ENCODE peak calls at places on chromosomes 1 and 21, in four cellular contexts. O, V, Y and P are unnamed samples.

GRCh38 chr1:226735576-226735975 is 3.5 kb downstream of the ITPKB start:
- DNase-seq in O (no peak), Y (no peak), V (peak; percentile 68), P (no peak)

GRCh38 chr1:29743931-29744330 is 507.6 kb downstream of the PTPRU start:
- DNase-seq in O (no peak), V (no peak), Y (no peak), P (no peak)

GRCh38 chr1:17549384-17549783 is 9.9 kb downstream of the ARHGEF10L start:
- DNase-seq in Y (no peak), O (no peak), V (no peak), P (no peak)

GRCh38 chr1:75276385-75276784 is 142.2 kb downstream of the LHX8 start:
- DNase-seq in Y (no peak), O (no peak), V (no peak), P (no peak)

GRCh38 chr1:103371234-103371633 is 154.3 kb upstream of the RNPC3 start:
- DNase-seq in Y (no peak), O (no peak), V (no peak), P (no peak)

GRCh38 chr1:207645632-207646081 is 724 bp downstream of the CR1L start:
- DNase-seq in O (no peak), V (no peak), Y (no peak), P (no peak)

GRCh38 chr1:55073187-55073916 is 34.0 kb downstream of the PCSK9 start:
- DNase-seq in V (no peak), Y (no peak), O (no peak), P (no peak)

GRCh38 chr21:15978158-15978805 is 248.5 kb downstream of the USP25 start:
- DNase-seq in Y (no peak), V (no peak), O (no peak), P (no peak)

GRCh38 chr1:232031156-232031555 is 404.6 kb downstream of the DISC1 start:
- DNase-seq in O (no peak), Y (no peak), V (no peak), P (no peak)

GRCh38 chr1:111204923-111205723 is 4.7 kb upstream of the DENND2D start:
- DNase-seq in O (no peak), V (peak; percentile 60), Y (no peak), P (no peak)

GRCh38 chr1:21568809-21569385 is 59.7 kb downstream of the ALPL start:
- DNase-seq in V (no peak), O (peak; percentile 52), Y (no peak), P (no peak)

GRCh38 chr1:166261511-166261910 is 94.7 kb upstream of the FAM78B start:
- DNase-seq in O (no peak), Y (no peak), V (no peak), P (no peak)

GRCh38 chr1:81259620-81260411 is 540.9 kb upstream of the ADGRL2 start:
- DNase-seq in V (no peak), O (no peak), Y (no peak), P (no peak)

GRCh38 chr1:205199090-205199930 is 12.2 kb downstream of the DSTYK start:
- DNase-seq in O (no peak), V (peak; percentile 78), Y (no peak), P (peak; percentile 33)

GRCh38 chr1:55860816-55861519 is 645.8 kb upstream of the USP24 start:
- DNase-seq in V (no peak), O (no peak), Y (no peak), P (no peak)

GRCh38 chr1:101971309-101971708 is 25.4 kb downstream of the OLFM3 start:
- DNase-seq in O (no peak), V (no peak), Y (no peak), P (no peak)

GRCh38 chr1:77796695-77797405 is 17.4 kb downstream of the MIGA1 start:
- DNase-seq in V (peak; percentile 29), Y (no peak), O (no peak), P (no peak)

GRCh38 chr1:65825736-65826135 is 33.0 kb downstream of the PDE4B start:
- DNase-seq in O (no peak), V (no peak), Y (no peak), P (no peak)

GRCh38 chr1:241641748-241642592 is 1.8 kb upstream of the CHML start:
- DNase-seq in Y (peak; percentile 46), V (no peak), O (no peak), P (no peak)

GRCh38 chr1:3625151-3625907 is 514 bp downstream of the TPRG1L start:
- DNase-seq in O (no peak), V (peak; percentile 78), Y (peak; percentile 68), P (no peak)

GRCh38 chr1:184270556-184270955 is 116.3 kb upstream of the C1orf21 start:
- DNase-seq in O (no peak), Y (peak; percentile 18), V (no peak), P (no peak)

GRCh38 chr1:6111571-6111970 is 65.9 kb downstream of the KCNAB2 start:
- DNase-seq in V (no peak), Y (no peak), O (peak; percentile 74), P (peak; percentile 13)